ENCODE peak calls at places on chromosome 13, in six cellular contexts. X, U, D, N, H and E are unnamed samples.

GRCh38 chr13:23811366-23812027 is 77.7 kb downstream of the MIPEP start:
- DNase-seq in N (no peak), X (no peak), U (no peak), H (no peak), D (no peak), E (no peak)

GRCh38 chr13:113552786-113553540 is 31.6 kb upstream of the TFDP1 start:
- DNase-seq in N (no peak), U (peak), H (no peak), X (no peak), D (no peak), E (no peak)

GRCh38 chr13:23790591-23791170 is 98.5 kb downstream of the MIPEP start:
- DNase-seq in D (no peak), U (no peak), N (no peak), X (no peak), H (no peak), E (no peak)

GRCh38 chr13:110388141-110388943 is 81.3 kb downstream of the COL4A2 start:
- DNase-seq in U (no peak), X (no peak), H (no peak), D (no peak), N (no peak), E (peak)

GRCh38 chr13:36801035-36801434 is 18.0 kb upstream of the RFXAP start:
- DNase-seq in U (no peak), H (no peak), D (no peak), N (no peak), X (no peak), E (no peak)

GRCh38 chr13:102399791-102400618 is 1.8 kb downstream of the FGF14 start:
- DNase-seq in H (peak), U (peak), N (no peak), D (no peak), X (peak), E (peak)

GRCh38 chr13:48629282-48629681 is 24.4 kb upstream of the CYSLTR2 start:
- DNase-seq in D (no peak), N (no peak), U (no peak), X (no peak), H (no peak), E (no peak)

GRCh38 chr13:85798999-85799646 is at the start of gene SLITRK6:
- DNase-seq in H (no peak), N (no peak), U (no peak), X (peak), D (no peak), E (no peak)

GRCh38 chr13:114282143-114282685 is 813 bp downstream of the UPF3A start:
- DNase-seq in D (no peak), U (peak), H (peak), N (no peak), X (peak), E (peak)

GRCh38 chr13:39100996-39101751 is 62.9 kb downstream of the NHLRC3 start:
- DNase-seq in H (no peak), D (no peak), N (no peak), U (no peak), X (no peak), E (no peak)

GRCh38 chr13:100440756-100441421 is 147.7 kb downstream of the GGACT start:
- DNase-seq in H (no peak), U (no peak), X (no peak), N (no peak), D (no peak), E (no peak)

GRCh38 chr13:59088716-59089115 is 1075.0 kb downstream of the DIAPH3 start:
- DNase-seq in H (no peak), D (no peak), U (no peak), X (no peak), N (no peak), E (no peak)

GRCh38 chr13:32903720-32904119 is 112.5 kb upstream of the KL start:
- DNase-seq in N (no peak), D (no peak), X (no peak), H (no peak), U (no peak), E (no peak)

GRCh38 chr13:41700790-41701310 is 243.5 kb downstream of the RGCC start:
- DNase-seq in U (no peak), N (no peak), X (no peak), D (no peak), H (no peak), E (no peak)

GRCh38 chr13:41699759-41700158 is 242.4 kb downstream of the RGCC start:
- DNase-seq in X (no peak), H (no peak), U (no peak), D (no peak), N (no peak), E (no peak)

GRCh38 chr13:41694902-41695301 is 237.6 kb downstream of the RGCC start:
- DNase-seq in H (no peak), D (no peak), U (no peak), X (peak), N (peak), E (peak)

GRCh38 chr13:41696163-41697003 is 239.0 kb downstream of the RGCC start:
- DNase-seq in U (no peak), H (no peak), D (no peak), N (no peak), X (peak), E (no peak)

GRCh38 chr13:41697578-41697977 is 240.2 kb downstream of the RGCC start:
- DNase-seq in H (no peak), N (no peak), U (no peak), D (no peak), X (no peak), E (no peak)
- H3K27ac ChIP-seq in H (no peak), N (no peak), U (no peak), D (no peak), X (no peak), E (no peak)

GRCh38 chr13:50149932-50150331 is 134.7 kb downstream of the KCNRG start:
- DNase-seq in N (no peak), D (no peak), H (no peak), U (no peak), X (peak), E (no peak)

GRCh38 chr13:50152655-50153309 is 137.5 kb downstream of the KCNRG start:
- DNase-seq in U (no peak), D (no peak), N (no peak), X (no peak), H (no peak), E (no peak)

GRCh38 chr13:50153888-50154287 is 138.6 kb downstream of the KCNRG start:
- DNase-seq in N (no peak), D (no peak), H (no peak), U (no peak), X (no peak), E (no peak)

GRCh38 chr13:50153401-50153800 is 138.2 kb downstream of the KCNRG start:
- DNase-seq in N (no peak), U (no peak), D (no peak), H (no peak), X (no peak), E (no peak)

GRCh38 chr13:50152224-50152623 is 137.0 kb downstream of the KCNRG start:
- DNase-seq in D (peak), H (no peak), X (no peak), U (no peak), N (no peak), E (no peak)
- H3K27ac ChIP-seq in D (peak), H (no peak), X (no peak), U (no peak), N (no peak), E (no peak)

GRCh38 chr13:98299243-98299953 is 122.3 kb upstream of the RNF113B start:
- DNase-seq in H (no peak), N (no peak), X (no peak), D (no peak), U (no peak), E (no peak)
- H3K27ac ChIP-seq in H (no peak), N (no peak), X (no peak), D (no peak), U (no peak), E (peak)

GRCh38 chr13:76335463-76335862 is 550.7 kb downstream of the KCTD12 start:
- DNase-seq in D (no peak), U (no peak), N (no peak), X (no peak), H (no peak), E (no peak)

GRCh38 chr13:76339649-76340048 is 546.6 kb downstream of the KCTD12 start:
- DNase-seq in H (no peak), U (no peak), N (no peak), D (no peak), X (no peak), E (no peak)

GRCh38 chr13:76331948-76332712 is 554.1 kb downstream of the KCTD12 start:
- DNase-seq in H (no peak), X (no peak), U (no peak), N (no peak), D (no peak), E (no peak)

GRCh38 chr13:76338003-76338402 is 548.2 kb downstream of the KCTD12 start:
- DNase-seq in N (no peak), U (no peak), D (no peak), H (no peak), X (no peak), E (no peak)

GRCh38 chr13:76336889-76337844 is 549.0 kb downstream of the KCTD12 start:
- DNase-seq in U (no peak), D (no peak), X (no peak), N (no peak), H (no peak), E (no peak)
- H3K27ac ChIP-seq in U (no peak), D (no peak), X (peak), N (no peak), H (no peak), E (peak)